ENCODE peak calls at places on chromosomes 3 and 15, in six cellular contexts. Y, W, U, T, G and P are unnamed samples.

GRCh38 chr15:38005949-38006800 is 71.7 kb downstream of the TMCO5A start:
- DNase-seq in Y (no peak), W (no peak), U (peak), T (no peak), G (no peak), P (no peak)

GRCh38 chr3:169478566-169479313 is 184.8 kb downstream of the MECOM start:
- DNase-seq in Y (no peak), W (no peak), U (no peak), T (no peak), G (no peak), P (no peak)

GRCh38 chr15:49103002-49103401 is 52.4 kb downstream of the COPS2 start:
- DNase-seq in Y (no peak), W (no peak), U (no peak), T (no peak), G (peak), P (no peak)

GRCh38 chr3:104245241-104245640 is 1121.5 kb upstream of the ALCAM start:
- DNase-seq in Y (no peak), W (no peak), U (no peak), T (no peak), G (no peak), P (no peak)

GRCh38 chr15:78082106-78082742 is 4.7 kb upstream of the TBC1D2B start:
- DNase-seq in Y (no peak), W (no peak), U (no peak), T (peak), G (no peak), P (peak)

GRCh38 chr3:32249184-32249782 is 10.8 kb downstream of the CMTM8 start:
- DNase-seq in Y (no peak), W (no peak), U (no peak), T (peak), G (peak), P (no peak)

GRCh38 chr3:40923130-40923529 is 276.2 kb upstream of the CTNNB1 start:
- DNase-seq in Y (no peak), W (no peak), U (no peak), T (peak), G (no peak), P (no peak)

GRCh38 chr3:51982352-51982837 is 940 bp upstream of the ACY1 start:
- DNase-seq in Y (no peak), W (no peak), U (no peak), T (peak), G (no peak), P (peak)

GRCh38 chr15:57580866-57581265 is 10.8 kb upstream of the MYZAP start:
- DNase-seq in Y (no peak), W (no peak), U (no peak), T (no peak), G (no peak), P (peak)

GRCh38 chr3:133301194-133301593 is 98.7 kb upstream of the BFSP2 start:
- DNase-seq in Y (no peak), W (no peak), U (no peak), T (no peak), G (peak), P (no peak)

GRCh38 chr3:138394156-138394555 is 40.3 kb upstream of the ESYT3 start:
- DNase-seq in Y (no peak), W (no peak), U (no peak), T (no peak), G (no peak), P (no peak)

DNA sequence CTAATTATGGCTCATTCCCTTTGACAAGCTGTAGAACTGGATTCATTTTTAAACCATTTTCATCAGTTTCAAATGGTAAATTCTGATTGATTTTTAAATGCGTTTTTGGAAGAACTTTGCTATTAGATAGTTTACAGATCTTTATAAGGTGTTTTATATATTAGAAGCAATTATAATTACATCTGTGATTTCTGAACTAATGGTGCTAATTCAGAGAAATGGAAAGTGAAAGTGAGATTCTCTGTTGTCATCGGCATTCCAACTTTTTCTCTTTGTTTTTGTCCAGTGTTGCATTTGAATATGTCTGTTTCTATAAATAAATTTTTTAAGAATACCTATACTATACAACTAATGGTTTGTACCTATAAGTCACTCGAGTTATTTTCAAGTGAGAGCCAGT is 62.7 kb downstream of the PXYLP1 start:
- DNase-seq in Y (no peak), W (no peak), U (no peak), T (no peak), G (peak), P (no peak)
- H3K4me3 ChIP-seq in Y (peak), W (peak), U (peak), T (peak), G (no peak), P (no peak)

DNA sequence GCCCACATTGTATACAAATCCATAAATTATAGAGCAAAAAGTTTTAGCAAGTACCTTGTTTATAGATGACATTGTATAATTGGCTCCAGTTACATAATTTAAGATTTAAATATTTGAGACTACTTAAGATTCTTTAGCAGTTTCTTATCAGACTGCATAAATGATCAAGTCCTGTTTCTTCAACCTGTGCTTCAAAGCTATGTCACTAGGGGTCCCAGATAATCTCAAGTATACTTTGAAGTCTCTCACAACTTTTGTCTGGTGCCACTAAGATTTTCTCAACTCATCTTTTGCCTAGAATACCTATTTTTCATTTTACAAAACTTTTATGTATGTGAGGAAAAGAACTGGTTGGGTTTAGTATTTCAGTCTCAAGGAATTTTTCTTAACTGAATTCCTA is 205.5 kb downstream of the STAG1 start:
- DNase-seq in Y (no peak), W (no peak), U (no peak), T (peak), G (peak), P (no peak)
- TF ChIP-seq CTCF in Y (peak), W (no peak), U (no peak), T (no peak), G (peak), P (no peak)

DNA sequence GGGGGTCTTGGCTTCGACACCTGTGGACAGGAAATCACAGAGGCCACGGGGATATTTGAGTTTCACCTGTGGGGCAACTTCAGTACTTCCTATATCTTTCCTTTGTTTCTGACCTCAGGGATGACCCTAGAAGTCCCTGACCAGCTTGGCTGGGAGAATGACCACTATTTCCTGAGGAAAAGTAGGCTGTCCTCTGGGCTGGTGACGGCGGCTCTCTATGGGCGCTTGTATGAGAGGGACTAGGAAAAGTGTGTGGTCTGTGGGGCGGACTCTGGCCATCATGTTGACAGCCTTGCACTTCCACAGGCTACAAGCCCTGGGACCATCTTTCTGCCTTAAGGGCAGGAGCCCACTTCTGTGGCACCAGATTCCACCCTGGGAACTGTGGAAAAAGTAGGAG is 43.7 kb downstream of the BTD start:
- DNase-seq in Y (no peak), W (no peak), U (no peak), T (no peak), G (no peak), P (no peak)
- H3K4me3 ChIP-seq in Y (peak), W (no peak), U (no peak), T (no peak), G (no peak), P (no peak)

GRCh38 chr3:172289583-172289982 is 158.7 kb downstream of the GHSR start:
- DNase-seq in Y (no peak), W (no peak), U (peak), T (no peak), G (no peak), P (no peak)
- TF ChIP-seq CTCF in Y (peak), W (peak), U (no peak), T (no peak), G (peak), P (peak)

DNA sequence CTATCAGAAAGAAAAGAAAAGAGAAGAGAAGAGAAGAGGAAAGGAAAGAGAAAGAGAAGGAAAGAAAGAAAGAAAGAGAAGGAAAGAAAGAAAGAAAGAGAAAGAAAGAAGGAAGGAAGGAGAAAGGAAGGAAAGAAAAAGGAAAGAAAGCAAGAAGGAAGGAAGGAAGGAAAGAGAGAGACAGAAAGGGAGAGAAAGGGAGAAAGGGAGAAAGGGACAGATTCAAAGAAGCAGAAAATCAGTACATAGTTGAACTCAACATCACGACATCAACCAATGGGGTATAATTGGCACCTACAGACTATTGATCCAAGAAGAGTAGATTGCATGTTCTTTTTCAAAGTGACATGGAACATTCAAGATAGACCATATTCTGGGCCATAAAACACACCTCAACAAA is 45.2 kb downstream of the HOMER2 start:
- DNase-seq in Y (no peak), W (no peak), U (no peak), T (no peak), G (no peak), P (no peak)
- H3K4me3 ChIP-seq in Y (no peak), W (no peak), U (no peak), T (no peak), G (no peak), P (no peak)

GRCh38 chr3:74351213-74351612 is 263.2 kb downstream of the CNTN3 start:
- DNase-seq in Y (no peak), W (no peak), U (no peak), T (no peak), G (no peak), P (no peak)

GRCh38 chr3:74348421-74348820 is 266.0 kb downstream of the CNTN3 start:
- DNase-seq in Y (no peak), W (no peak), U (no peak), T (no peak), G (no peak), P (no peak)

GRCh38 chr3:74352166-74352565 is 262.3 kb downstream of the CNTN3 start:
- DNase-seq in Y (no peak), W (no peak), U (no peak), T (no peak), G (no peak), P (no peak)

GRCh38 chr3:74349035-74349434 is 265.4 kb downstream of the CNTN3 start:
- DNase-seq in Y (no peak), W (no peak), U (no peak), T (no peak), G (no peak), P (no peak)

DNA sequence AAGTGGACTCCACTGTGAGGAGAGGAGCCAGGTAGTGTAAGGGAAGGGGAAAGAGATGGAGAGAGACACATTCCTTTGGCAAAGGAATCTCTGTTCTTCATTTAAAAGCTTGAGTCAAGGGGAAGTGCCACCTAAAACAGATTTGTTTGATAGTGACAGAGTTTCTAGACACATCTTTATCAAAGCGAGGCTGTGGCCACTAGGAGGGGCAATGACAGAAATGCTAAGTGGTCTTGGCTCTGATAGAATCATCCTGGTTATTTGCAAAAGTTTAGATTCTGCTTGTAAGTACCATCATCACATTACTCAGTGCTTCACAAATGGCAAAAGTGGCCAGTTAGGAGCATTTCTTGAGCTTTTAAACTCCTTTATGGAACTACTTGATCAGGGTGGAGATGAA is 261.4 kb downstream of the CNTN3 start:
- DNase-seq in Y (no peak), W (no peak), U (no peak), T (peak), G (no peak), P (no peak)
- TF ChIP-seq CTCF in Y (no peak), W (no peak), U (no peak), T (peak), G (no peak), P (no peak)

GRCh38 chr3:167649731-167650130 is 4.0 kb downstream of the WDR49 start:
- DNase-seq in Y (no peak), W (no peak), U (no peak), T (no peak), G (no peak), P (no peak)

GRCh38 chr3:167650459-167650858 is 3.3 kb downstream of the WDR49 start:
- DNase-seq in Y (no peak), W (no peak), U (no peak), T (no peak), G (no peak), P (no peak)

GRCh38 chr3:167651820-167652219 is 1.9 kb downstream of the WDR49 start:
- DNase-seq in Y (no peak), W (no peak), U (no peak), T (no peak), G (no peak), P (no peak)

GRCh38 chr3:167653750-167654149 is at the start of gene WDR49:
- DNase-seq in Y (no peak), W (no peak), U (no peak), T (peak), G (peak), P (no peak)

GRCh38 chr3:167653155-167653554 is 587 bp downstream of the WDR49 start:
- DNase-seq in Y (no peak), W (no peak), U (no peak), T (no peak), G (no peak), P (no peak)
- H3K4me3 ChIP-seq in Y (no peak), W (no peak), U (no peak), T (no peak), G (no peak), P (no peak)

GRCh38 chr3:70808881-70809280 is 496.4 kb upstream of the MDFIC2 start:
- DNase-seq in Y (no peak), W (no peak), U (no peak), T (no peak), G (no peak), P (no peak)

GRCh38 chr3:70803317-70803716 is 490.9 kb upstream of the MDFIC2 start:
- DNase-seq in Y (no peak), W (no peak), U (no peak), T (no peak), G (no peak), P (no peak)

GRCh38 chr3:70806556-70806955 is 494.1 kb upstream of the MDFIC2 start:
- DNase-seq in Y (no peak), W (no peak), U (no peak), T (no peak), G (no peak), P (no peak)

GRCh38 chr3:70803891-70804290 is 491.5 kb upstream of the MDFIC2 start:
- DNase-seq in Y (no peak), W (no peak), U (no peak), T (no peak), G (no peak), P (no peak)

GRCh38 chr3:70805044-70805732 is 492.8 kb upstream of the MDFIC2 start:
- DNase-seq in Y (no peak), W (no peak), U (no peak), T (no peak), G (peak), P (no peak)
- TF ChIP-seq CTCF in Y (no peak), W (no peak), U (no peak), T (no peak), G (no peak), P (no peak)

GRCh38 chr15:36926422-36926815 is 173.9 kb downstream of the MEIS2 start:
- DNase-seq in Y (no peak), W (no peak), U (no peak), T (no peak), G (no peak), P (no peak)
- H3K4me3 ChIP-seq in Y (no peak), W (no peak), U (no peak), T (no peak), G (no peak), P (no peak)